ENCODE peak calls at places on chromosomes 11 and 22, in six cellular contexts. V, S, I, A, C and Q are unnamed samples.

GRCh38 chr22:47288640-47289039 is 526.2 kb downstream of the TBC1D22A start:
- DNase-seq in S (no peak), A (no peak), V (no peak), C (no peak), I (no peak), Q (no peak)

GRCh38 chr11:119721129-119722120 is 7.6 kb downstream of the NECTIN1 start:
- DNase-seq in V (peak; percentile 55), I (no peak), C (no peak), A (no peak), S (no peak), Q (no peak)

GRCh38 chr11:841981-842369 is 354 bp downstream of the POLR2L start:
- DNase-seq in A (no peak), C (no peak), V (no peak), S (no peak), I (no peak), Q (no peak)

GRCh38 chr22:43826142-43827093 is 14.3 kb upstream of the EFCAB6 start:
- DNase-seq in A (no peak), S (peak; percentile 41), I (no peak), V (peak; percentile 46), C (no peak), Q (no peak)

GRCh38 chr11:1825785-1826451 is 8.9 kb upstream of the SYT8 start:
- DNase-seq in C (no peak), A (peak; percentile 36), V (no peak), I (no peak), S (no peak), Q (no peak)

GRCh38 chr11:75259711-75260110 is 19.1 kb downstream of the TPBGL start:
- DNase-seq in V (no peak), I (no peak), A (no peak), C (no peak), S (no peak), Q (no peak)

GRCh38 chr11:102850973-102851745 is 7.8 kb upstream of the MMP3 start:
- DNase-seq in C (no peak), V (no peak), A (no peak), S (no peak), I (no peak), Q (no peak)

GRCh38 chr11:19345848-19346681 is 105.3 kb upstream of the E2F8 start:
- DNase-seq in V (peak; percentile 56), A (no peak), C (no peak), I (no peak), S (peak; percentile 34), Q (no peak)

GRCh38 chr11:93743316-93743715 is 1.8 kb downstream of the C11orf54 start:
- DNase-seq in A (no peak), S (no peak), V (no peak), C (no peak), I (no peak), Q (no peak)

GRCh38 chr11:30916764-30917163 is 330.6 kb upstream of the MPPED2 start:
- DNase-seq in I (no peak), V (no peak), S (no peak), A (no peak), C (no peak), Q (no peak)

GRCh38 chr11:48001438-48002021 is 21.2 kb downstream of the PTPRJ start:
- DNase-seq in S (peak; percentile 50), V (no peak), I (peak; percentile 79), A (peak; percentile 81), C (peak; percentile 77), Q (no peak)

GRCh38 chr11:45896392-45897068 is 10.5 kb downstream of the FREY1 start:
- DNase-seq in A (no peak), I (no peak), C (no peak), V (peak; percentile 48), S (no peak), Q (no peak)

DNA sequence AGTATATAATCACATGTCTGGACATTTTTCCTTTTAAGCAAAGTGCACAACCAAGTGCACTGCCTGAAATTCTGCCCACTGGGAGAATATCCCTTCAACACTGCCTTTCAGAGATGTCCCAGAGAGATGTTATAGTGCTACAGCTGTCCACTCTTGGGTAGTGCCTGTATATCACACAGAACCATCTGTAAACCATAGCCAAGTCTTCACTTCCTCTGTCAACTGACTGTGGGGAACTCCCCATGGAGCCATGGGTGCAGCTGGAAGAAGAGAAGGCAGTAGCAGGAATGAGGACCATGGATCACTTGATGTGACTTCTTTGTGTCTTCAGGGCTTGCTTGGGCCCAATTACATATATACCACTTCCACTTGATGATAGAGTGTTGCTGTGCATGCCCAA is 44.6 kb upstream of the LIN7C start:
- DNase-seq in A (no peak), S (no peak), V (no peak), I (no peak), C (no peak), Q (no peak)
- H3K27me3 ChIP-seq in A (no peaks in the 10 kb centered on the region), S (no peaks in the 10 kb centered on the region), V (no peaks in the 10 kb centered on the region), I (no peaks in the 10 kb centered on the region), C (no peaks in the 10 kb centered on the region), Q (no peaks in the 10 kb centered on the region)

GRCh38 chr11:61138940-61139339 is 22.3 kb downstream of the VPS37C start:
- DNase-seq in C (no peak), S (no peak), V (no peak), I (no peak), A (no peak), Q (no peak)
- H3K27ac ChIP-seq in C (no peak overlapping the region), S (peak overlapping the region; percentile 2), V (no peak overlapping the region), I (no peak overlapping the region), A (no peak overlapping the region), Q (no peak overlapping the region)

GRCh38 chr11:116693206-116694016 is 79.4 kb downstream of the BUD13 start:
- DNase-seq in A (no peak), C (no peak), V (no peak), S (peak; percentile 81), I (no peak), Q (no peak)
- H3K27me3 ChIP-seq in A (no peaks in the 10 kb centered on the region), C (no peaks in the 10 kb centered on the region), V (no peaks in the 10 kb centered on the region), S (peaks cover 47% of the 10 kb centered on the region), I (no peaks in the 10 kb centered on the region), Q (no peaks in the 10 kb centered on the region)

DNA sequence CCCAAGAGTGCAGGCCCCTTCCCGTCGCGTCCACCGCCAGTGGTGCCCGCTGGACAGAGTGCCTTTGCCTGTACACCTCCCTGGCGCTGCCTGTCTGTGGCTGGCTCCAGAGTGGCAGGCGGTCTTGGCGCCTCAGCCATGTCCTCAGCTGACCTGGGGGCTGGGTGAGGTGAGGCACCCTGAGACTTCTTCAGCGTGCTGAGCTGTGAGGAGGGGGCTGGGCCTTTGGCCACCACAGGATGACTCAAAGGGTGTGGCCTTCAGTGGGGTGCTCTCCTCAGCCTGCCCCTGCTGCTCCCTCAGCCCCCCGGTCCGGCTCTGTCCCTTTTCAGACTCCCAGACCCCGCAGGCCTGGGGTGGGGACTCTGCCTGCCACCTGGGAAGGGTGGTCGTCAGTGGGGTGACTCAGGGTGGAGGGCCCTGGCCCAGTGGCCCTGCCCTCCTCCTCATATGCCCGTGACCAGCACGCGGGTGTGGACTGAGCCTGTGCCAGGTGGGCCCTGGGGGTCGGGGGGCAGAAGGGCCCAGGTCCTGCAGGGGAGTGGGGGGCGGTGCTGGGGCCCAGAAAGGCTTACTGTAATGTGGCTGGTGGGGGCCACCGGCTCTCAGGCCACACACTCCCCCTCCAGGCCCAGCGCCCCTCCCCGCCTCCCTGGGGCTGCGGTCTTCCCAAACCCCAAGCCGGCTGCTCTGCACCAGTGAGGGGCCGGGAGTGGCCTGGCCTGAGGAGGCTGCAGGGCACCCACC is 15.9 kb downstream of the CRELD2 start:
- DNase-seq in S (peak; percentile 83), C (peak; percentile 41), V (peak; percentile 90), A (no peak), I (no peak), Q (no peak)
- H3K27ac ChIP-seq in S (peak overlapping the region; percentile 98), C (no peak overlapping the region), V (peak overlapping the region; percentile 95), A (no peak overlapping the region), I (peak overlapping the region; percentile 88), Q (peak overlapping the region; percentile 93)

DNA sequence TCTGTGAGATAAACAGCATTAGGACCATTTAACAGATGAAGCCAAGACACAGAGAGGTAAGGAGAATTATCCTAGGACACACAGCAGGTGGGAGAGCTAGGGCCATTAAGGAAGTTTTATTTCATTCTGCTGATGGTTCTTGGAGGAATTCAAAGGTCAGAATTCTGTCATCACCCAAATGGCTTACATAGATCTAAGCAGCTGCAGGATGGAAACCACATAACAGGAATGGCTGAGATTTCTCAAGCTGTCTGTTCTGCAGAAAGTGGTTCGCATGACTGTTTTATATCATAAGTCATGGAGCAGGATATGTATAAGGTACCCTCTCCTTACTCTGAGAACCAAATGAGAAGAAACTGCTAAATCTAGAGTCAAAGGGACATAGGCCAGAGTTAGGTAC is 163.2 kb upstream of the NARS2 start:
- DNase-seq in I (no peak), C (no peak), V (no peak), A (no peak), S (no peak), Q (no peak)
- H3K27me3 ChIP-seq in I (no peaks in the 10 kb centered on the region), C (no peaks in the 10 kb centered on the region), V (no peaks in the 10 kb centered on the region), A (no peaks in the 10 kb centered on the region), S (no peaks in the 10 kb centered on the region), Q (no peaks in the 10 kb centered on the region)

GRCh38 chr22:27217154-27217553 is 559.8 kb downstream of the MIAT start:
- DNase-seq in V (no peak), A (no peak), C (no peak), S (no peak), I (no peak), Q (no peak)

GRCh38 chr22:27216444-27216843 is 559.1 kb downstream of the MIAT start:
- DNase-seq in S (no peak), A (no peak), V (no peak), I (no peak), C (no peak), Q (no peak)

GRCh38 chr22:27219036-27219435 is 561.6 kb downstream of the MIAT start:
- DNase-seq in A (no peak), V (no peak), I (no peak), C (no peak), S (no peak), Q (no peak)

GRCh38 chr22:27218521-27218920 is 561.1 kb downstream of the MIAT start:
- DNase-seq in I (no peak), V (peak; percentile 63), C (no peak), A (no peak), S (no peak), Q (no peak)

DNA sequence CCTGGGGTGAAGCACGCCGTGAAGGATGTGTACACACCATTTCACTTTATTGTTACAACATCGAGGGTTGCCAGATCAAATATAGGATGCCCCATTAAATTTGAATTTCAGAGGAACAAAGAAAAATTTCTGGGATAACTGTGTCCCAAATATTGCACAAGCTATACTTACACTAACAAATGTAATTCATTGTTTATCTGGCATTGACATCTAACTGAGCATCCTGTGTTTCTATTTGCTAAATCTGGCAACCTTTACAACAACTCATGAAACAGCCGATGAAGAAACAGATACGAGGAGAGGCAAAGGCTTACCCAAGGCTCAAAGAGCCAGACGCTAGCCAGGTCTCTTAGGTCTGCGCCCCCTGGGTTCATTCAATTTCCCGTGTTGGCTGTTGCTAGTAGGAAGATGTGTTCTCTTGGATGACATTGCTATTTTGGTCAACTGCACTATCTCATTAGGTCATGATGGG is 560.7 kb downstream of the MIAT start:
- DNase-seq in S (no peak), V (no peak), C (no peak), I (no peak), A (no peak), Q (no peak)
- H3K27ac ChIP-seq in S (peak overlapping the region; percentile 48), V (no peak overlapping the region), C (no peak overlapping the region), I (no peak overlapping the region), A (no peak overlapping the region), Q (peak overlapping the region; percentile 60)

GRCh38 chr11:66555416-66555815 is 8.7 kb downstream of the ACTN3 start:
- DNase-seq in A (no peak), S (no peak), V (no peak), C (no peak), I (no peak), Q (no peak)
- H3K27me3 ChIP-seq in A (no peaks in the 10 kb centered on the region), S (peaks cover 22% of the 10 kb centered on the region), V (no peaks in the 10 kb centered on the region), C (no peaks in the 10 kb centered on the region), I (peaks cover 9% of the 10 kb centered on the region), Q (no peaks in the 10 kb centered on the region)

GRCh38 chr11:83033367-83033766 is 38.3 kb downstream of the RAB30 start:
- DNase-seq in A (peak; percentile 66), I (no peak), C (no peak), V (no peak), S (no peak), Q (no peak)
- H3K27ac ChIP-seq in A (peak overlapping the region; percentile 58), I (no peak overlapping the region), C (no peak overlapping the region), V (peak overlapping the region; percentile 77), S (peak overlapping the region; percentile 73), Q (peak overlapping the region; percentile 72)